ENCODE peak calls at places on chromosomes 1 and 21, in four cellular contexts. One of them, this sample, is unnamed.

GRCh38 chr1:169325117-169325516 is 42.5 kb downstream of the NME7 start:
- DNase-seq in AG10803: no peak
- DNase-seq in GM06990: no peak
- DNase-seq in right lobe of liver: no peak
- DNase-seq in this sample: no peak

GRCh38 chr21:26909972-26910371 is 56.9 kb downstream of the ADAMTS5 start:
- DNase-seq in right lobe of liver: no peak
- DNase-seq in AG10803: no peak
- DNase-seq in GM06990: no peak
- DNase-seq in this sample: peak

GRCh38 chr21:16193758-16194606 is 464.2 kb downstream of the USP25 start:
- DNase-seq in right lobe of liver: peak
- DNase-seq in GM06990: peak
- DNase-seq in AG10803: peak
- DNase-seq in this sample: peak

GRCh38 chr1:36177589-36178463 is 21.9 kb downstream of the MAP7D1 start:
- DNase-seq in GM06990: no peak
- DNase-seq in AG10803: no peak
- DNase-seq in right lobe of liver: no peak
- DNase-seq in this sample: no peak

GRCh38 chr21:45538381-45539045 is 3.7 kb downstream of the SLC19A1 start:
- DNase-seq in AG10803: no peak
- DNase-seq in GM06990: peak
- DNase-seq in right lobe of liver: peak
- DNase-seq in this sample: no peak

GRCh38 chr1:156089704-156090103 is 7.4 kb upstream of the MEX3A start:
- DNase-seq in AG10803: no peak
- DNase-seq in right lobe of liver: no peak
- DNase-seq in GM06990: no peak
- DNase-seq in this sample: no peak

GRCh38 chr1:32954183-32954582 is 10.4 kb downstream of the RNF19B start:
- DNase-seq in GM06990: no peak
- DNase-seq in AG10803: no peak
- DNase-seq in right lobe of liver: no peak
- DNase-seq in this sample: peak

GRCh38 chr1:47837866-47838561 is 159.2 kb downstream of the TRABD2B start:
- DNase-seq in GM06990: no peak
- DNase-seq in right lobe of liver: no peak
- DNase-seq in AG10803: no peak
- DNase-seq in this sample: no peak

GRCh38 chr21:35059742-35060141 is 10.6 kb upstream of the RUNX1 start:
- DNase-seq in GM06990: no peak
- DNase-seq in right lobe of liver: no peak
- DNase-seq in AG10803: peak
- DNase-seq in this sample: peak

GRCh38 chr1:42518894-42519293 is 55.8 kb downstream of the CCDC30 start:
- DNase-seq in right lobe of liver: no peak
- DNase-seq in AG10803: no peak
- DNase-seq in GM06990: no peak
- DNase-seq in this sample: peak

GRCh38 chr1:202677433-202677832 is 32.8 kb downstream of the SYT2 start:
- DNase-seq in right lobe of liver: no peak
- DNase-seq in AG10803: no peak
- DNase-seq in GM06990: no peak
- DNase-seq in this sample: no peak

GRCh38 chr1:93919780-93920179 is 10.6 kb upstream of the GCLM start:
- DNase-seq in GM06990: no peak
- DNase-seq in AG10803: no peak
- DNase-seq in right lobe of liver: no peak
- DNase-seq in this sample: no peak

GRCh38 chr1:61450454-61451213 is 274.3 kb downstream of the TM2D1 start:
- DNase-seq in GM06990: no peak
- DNase-seq in right lobe of liver: no peak
- DNase-seq in AG10803: peak
- DNase-seq in this sample: peak

GRCh38 chr1:167486090-167486824 is 32.1 kb downstream of the CD247 start:
- DNase-seq in AG10803: no peak
- DNase-seq in GM06990: no peak
- DNase-seq in right lobe of liver: no peak
- DNase-seq in this sample: peak

GRCh38 chr1:232952514-232953175 is 2.2 kb downstream of the NTPCR start:
- DNase-seq in right lobe of liver: no peak
- DNase-seq in GM06990: peak
- DNase-seq in AG10803: peak
- DNase-seq in this sample: peak

GRCh38 chr1:168918860-168919741 is 187.4 kb upstream of the ATP1B1 start:
- DNase-seq in GM06990: no peak
- DNase-seq in AG10803: no peak
- DNase-seq in right lobe of liver: no peak
- DNase-seq in this sample: no peak

GRCh38 chr1:64013395-64013794 is 190.0 kb upstream of the UBE2U start:
- DNase-seq in AG10803: no peak
- DNase-seq in GM06990: no peak
- DNase-seq in right lobe of liver: no peak
- DNase-seq in this sample: no peak

GRCh38 chr1:2987773-2988172 is 33.5 kb upstream of the ACTRT2 start:
- DNase-seq in AG10803: no peak
- DNase-seq in right lobe of liver: no peak
- DNase-seq in GM06990: no peak
- DNase-seq in this sample: no peak

GRCh38 chr1:98653186-98653585 is 8.3 kb upstream of the SNX7 start:
- DNase-seq in right lobe of liver: no peak
- DNase-seq in GM06990: no peak
- DNase-seq in AG10803: no peak
- DNase-seq in this sample: peak

GRCh38 chr1:198648584-198648983 is 9.7 kb downstream of the PTPRC start:
- DNase-seq in GM06990: no peak
- DNase-seq in right lobe of liver: no peak
- DNase-seq in AG10803: no peak
- DNase-seq in this sample: no peak

GRCh38 chr1:32684167-32684811 is 18.3 kb downstream of the SYNC start:
- DNase-seq in right lobe of liver: no peak
- DNase-seq in AG10803: peak
- DNase-seq in GM06990: no peak
- DNase-seq in this sample: peak

GRCh38 chr1:13899856-13900255 is 199.9 kb downstream of the PRDM2 start:
- DNase-seq in right lobe of liver: no peak
- DNase-seq in GM06990: no peak
- DNase-seq in AG10803: peak
- DNase-seq in this sample: peak

GRCh38 chr1:76726251-76726650 is 141.0 kb upstream of the ST6GALNAC5 start:
- DNase-seq in right lobe of liver: no peak
- DNase-seq in GM06990: no peak
- DNase-seq in AG10803: peak
- DNase-seq in this sample: no peak

GRCh38 chr1:248783367-248783766 is 27.8 kb upstream of the LYPD8 start:
- DNase-seq in AG10803: no peak
- DNase-seq in GM06990: no peak
- DNase-seq in right lobe of liver: no peak
- DNase-seq in this sample: no peak

GRCh38 chr1:55480396-55480795 is 265.2 kb upstream of the USP24 start:
- DNase-seq in AG10803: no peak
- DNase-seq in right lobe of liver: no peak
- DNase-seq in GM06990: no peak
- DNase-seq in this sample: no peak

GRCh38 chr1:3625151-3625907 is 514 bp downstream of the TPRG1L start:
- DNase-seq in right lobe of liver: peak
- DNase-seq in AG10803: peak
- DNase-seq in GM06990: peak
- DNase-seq in this sample: peak

GRCh38 chr1:160860840-160861505 is 1.7 kb downstream of the CD244 start:
- DNase-seq in right lobe of liver: peak
- DNase-seq in AG10803: no peak
- DNase-seq in GM06990: no peak
- DNase-seq in this sample: no peak

GRCh38 chr1:1862905-1863547 is 27.9 kb downstream of the GNB1 start:
- DNase-seq in right lobe of liver: no peak
- DNase-seq in AG10803: peak
- DNase-seq in GM06990: no peak
- DNase-seq in this sample: no peak

GRCh38 chr1:182845894-182846293 is 6.7 kb downstream of the DHX9 start:
- DNase-seq in AG10803: no peak
- DNase-seq in GM06990: no peak
- DNase-seq in right lobe of liver: no peak
- DNase-seq in this sample: no peak

GRCh38 chr1:30447080-30447479 is 276.3 kb downstream of the MATN1 start:
- DNase-seq in AG10803: no peak
- DNase-seq in GM06990: no peak
- DNase-seq in right lobe of liver: no peak
- DNase-seq in this sample: no peak

GRCh38 chr1:21174230-21174629 is 2.5 kb downstream of the EIF4G3 start:
- DNase-seq in GM06990: no peak
- DNase-seq in AG10803: no peak
- DNase-seq in right lobe of liver: no peak
- DNase-seq in this sample: no peak

GRCh38 chr1:164914208-164914607 is 355.2 kb downstream of the PBX1 start:
- DNase-seq in AG10803: peak
- DNase-seq in right lobe of liver: no peak
- DNase-seq in GM06990: no peak
- DNase-seq in this sample: peak

GRCh38 chr1:174407705-174408104 is 40.1 kb upstream of the GPR52 start:
- DNase-seq in right lobe of liver: no peak
- DNase-seq in AG10803: peak
- DNase-seq in GM06990: no peak
- DNase-seq in this sample: peak

GRCh38 chr21:45412909-45413581 is 8.1 kb downstream of the COL18A1 start:
- DNase-seq in AG10803: no peak
- DNase-seq in right lobe of liver: peak
- DNase-seq in GM06990: no peak
- DNase-seq in this sample: no peak

GRCh38 chr1:1360511-1361169 is 2.3 kb upstream of the MXRA8 start:
- DNase-seq in AG10803: peak
- DNase-seq in right lobe of liver: no peak
- DNase-seq in GM06990: no peak
- DNase-seq in this sample: peak

GRCh38 chr1:172764378-172764777 is 105.5 kb downstream of the FASLG start:
- DNase-seq in right lobe of liver: no peak
- DNase-seq in GM06990: no peak
- DNase-seq in AG10803: no peak
- DNase-seq in this sample: no peak

GRCh38 chr21:17925900-17926299 is 106.7 kb upstream of the C21orf91 start:
- DNase-seq in right lobe of liver: no peak
- DNase-seq in GM06990: no peak
- DNase-seq in AG10803: peak
- DNase-seq in this sample: peak

GRCh38 chr21:39502631-39503030 is 50.9 kb downstream of the SH3BGR start:
- DNase-seq in AG10803: no peak
- DNase-seq in right lobe of liver: no peak
- DNase-seq in GM06990: no peak
- DNase-seq in this sample: no peak

GRCh38 chr1:186896211-186896610 is 67.5 kb downstream of the PLA2G4A start:
- DNase-seq in AG10803: no peak
- DNase-seq in right lobe of liver: no peak
- DNase-seq in GM06990: no peak
- DNase-seq in this sample: no peak

GRCh38 chr1:24749257-24749656 is 4.0 kb downstream of the CLIC4 start:
- DNase-seq in right lobe of liver: no peak
- DNase-seq in GM06990: peak
- DNase-seq in AG10803: no peak
- DNase-seq in this sample: no peak
- H3K4me3 ChIP-seq in right lobe of liver: no peak
- H3K4me3 ChIP-seq in GM06990: peak
- H3K4me3 ChIP-seq in AG10803: no peak
- H3K4me3 ChIP-seq in this sample: no peak

DNA sequence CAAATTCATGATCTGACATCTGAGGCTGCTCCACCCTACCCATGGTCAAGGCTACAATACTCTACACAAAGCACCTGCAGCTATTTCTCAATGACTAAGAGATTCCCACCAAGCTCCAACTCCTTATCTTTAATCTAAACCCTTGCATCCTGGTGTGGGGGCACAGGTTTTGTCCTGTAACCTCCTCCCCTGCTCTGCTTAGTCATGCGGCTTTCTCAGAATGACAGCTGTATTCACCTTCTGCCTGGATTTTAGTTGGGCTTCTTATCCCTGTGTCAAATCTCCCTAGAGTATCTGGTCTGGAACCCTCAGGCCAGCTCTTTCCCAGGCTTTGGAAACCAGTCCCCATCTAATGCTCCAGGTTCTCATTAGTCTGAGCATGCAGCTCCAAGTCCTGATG is 159.0 kb downstream of the BARHL2 start:
- DNase-seq in AG10803: no peak
- DNase-seq in right lobe of liver: no peak
- DNase-seq in GM06990: no peak
- DNase-seq in this sample: no peak
- H3K4me3 ChIP-seq in AG10803: no peak
- H3K4me3 ChIP-seq in right lobe of liver: no peak
- H3K4me3 ChIP-seq in GM06990: no peak
- H3K4me3 ChIP-seq in this sample: no peak

DNA sequence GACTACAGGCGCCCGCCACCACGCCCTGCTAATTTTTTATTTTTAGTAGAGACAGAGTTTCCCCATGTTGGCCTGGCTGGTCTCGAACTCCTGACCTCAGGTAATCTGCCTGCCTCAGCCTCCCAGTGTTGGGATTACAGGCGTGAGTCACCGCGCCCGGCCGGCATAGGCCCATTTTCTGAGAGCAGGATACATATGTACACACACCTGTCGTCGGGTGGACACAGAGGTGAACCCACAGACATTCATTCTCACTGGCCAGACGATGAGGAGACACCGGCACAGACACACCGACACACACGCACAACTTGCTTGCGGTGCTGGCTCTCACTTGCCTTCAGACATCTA is 664 bp downstream of the PTCH2 start:
- DNase-seq in right lobe of liver: no peak
- DNase-seq in GM06990: no peak
- DNase-seq in AG10803: no peak
- DNase-seq in this sample: peak
- H3K4me3 ChIP-seq in right lobe of liver: peak
- H3K4me3 ChIP-seq in GM06990: no peak
- H3K4me3 ChIP-seq in AG10803: peak
- H3K4me3 ChIP-seq in this sample: peak

GRCh38 chr1:153231363-153231762 is 14.0 kb downstream of the PRR9 start:
- DNase-seq in right lobe of liver: no peak
- DNase-seq in AG10803: no peak
- DNase-seq in GM06990: no peak
- DNase-seq in this sample: no peak
- H3K4me3 ChIP-seq in right lobe of liver: no peak
- H3K4me3 ChIP-seq in AG10803: no peak
- H3K4me3 ChIP-seq in GM06990: no peak
- H3K4me3 ChIP-seq in this sample: no peak

DNA sequence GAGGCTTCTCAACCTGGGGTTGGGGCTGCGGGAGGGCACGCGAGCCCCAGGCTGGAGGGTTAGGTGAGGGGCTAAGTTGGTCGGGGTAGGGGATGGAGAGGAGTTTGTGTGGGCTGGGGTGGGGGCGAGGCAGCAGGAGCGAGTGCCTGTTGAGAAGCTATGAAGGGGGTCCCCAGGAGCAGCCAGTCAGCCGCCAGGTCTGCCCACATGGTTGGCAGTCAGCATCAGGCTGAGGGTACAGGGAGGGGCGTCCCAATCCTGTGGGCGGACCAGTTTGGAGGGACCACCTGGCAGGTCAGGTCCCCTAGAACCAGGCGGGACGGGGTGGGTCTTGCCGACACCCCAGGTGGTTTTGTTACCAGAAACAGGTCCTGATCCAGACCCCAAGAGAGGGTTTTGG is 400 bp upstream of the TRIM17 start:
- DNase-seq in GM06990: no peak
- DNase-seq in right lobe of liver: no peak
- DNase-seq in AG10803: no peak
- DNase-seq in this sample: no peak
- H3K4me3 ChIP-seq in GM06990: no peak
- H3K4me3 ChIP-seq in right lobe of liver: no peak
- H3K4me3 ChIP-seq in AG10803: no peak
- H3K4me3 ChIP-seq in this sample: no peak

This sample was measured in fibroblast of mammary gland.